ENCODE peak calls at places on chromosomes 12 and 14, in ten cellular contexts. C, V, L, R, Q, O, P, A, Y and H are unnamed samples.

GRCh38 chr12:53695148-53696138 is 19.6 kb upstream of the ATP5MC2 start:
- DNase-seq in C (peak), V (peak), L (peak), R (no peak), Q (peak), O (peak), P (peak), A (no peak), Y (peak), H (no peak)

GRCh38 chr12:67991158-67991557 is 1.9 kb downstream of the IFNG-AS1 start:
- DNase-seq in C (no peak), V (no peak), L (peak), R (no peak), Q (no peak), O (no peak), P (no peak), A (no peak), Y (no peak), H (no peak)

GRCh38 chr14:92783813-92784431 is 10.2 kb upstream of the GOLGA5 start:
- DNase-seq in C (peak), V (no peak), L (peak), R (no peak), Q (no peak), O (peak), P (no peak), A (no peak), Y (peak), H (no peak)

GRCh38 chr12:58668831-58669230 is 251.5 kb downstream of the LRIG3 start:
- DNase-seq in C (no peak), V (no peak), L (no peak), R (no peak), Q (no peak), O (no peak), P (no peak), A (no peak), Y (no peak), H (no peak)

GRCh38 chr14:93720076-93720815 is 68.0 kb downstream of the PRIMA1 start:
- DNase-seq in C (no peak), V (peak), L (no peak), R (no peak), Q (no peak), O (no peak), P (no peak), A (no peak), Y (no peak), H (no peak)

GRCh38 chr14:25833341-25834121 is 764.3 kb downstream of the NOVA1 start:
- DNase-seq in C (peak), V (peak), L (no peak), R (no peak), Q (peak), O (peak), P (peak), A (no peak), Y (no peak), H (no peak)

GRCh38 chr12:41573445-41573844 is 385.3 kb downstream of the PDZRN4 start:
- DNase-seq in C (no peak), V (no peak), L (no peak), R (no peak), Q (no peak), O (no peak), P (no peak), A (no peak), Y (no peak), H (no peak)

GRCh38 chr14:100610511-100611217 is 23.4 kb upstream of the BEGAIN start:
- DNase-seq in C (no peak), V (peak), L (no peak), R (no peak), Q (no peak), O (no peak), P (no peak), A (no peak), Y (no peak), H (no peak)

GRCh38 chr14:64698899-64699298 is 5.3 kb upstream of the PLEKHG3 start:
- DNase-seq in C (no peak), V (no peak), L (peak), R (no peak), Q (peak), O (peak), P (no peak), A (no peak), Y (peak), H (no peak)

GRCh38 chr14:69274321-69274720 is 14.4 kb downstream of the GALNT16 start:
- DNase-seq in C (no peak), V (no peak), L (no peak), R (no peak), Q (no peak), O (no peak), P (no peak), A (no peak), Y (no peak), H (no peak)

GRCh38 chr14:72480465-72481243 is 413.2 kb downstream of the DPF3 start:
- DNase-seq in C (peak), V (no peak), L (peak), R (no peak), Q (no peak), O (no peak), P (no peak), A (no peak), Y (no peak), H (no peak)

GRCh38 chr12:80858356-80858755 is 79.4 kb downstream of the LIN7A start:
- DNase-seq in C (peak), V (no peak), L (no peak), R (no peak), Q (no peak), O (no peak), P (no peak), A (no peak), Y (no peak), H (no peak)

GRCh38 chr14:20400965-20401593 is 12.2 kb downstream of the TEP1 start:
- DNase-seq in C (no peak), V (no peak), L (no peak), R (no peak), Q (no peak), O (no peak), P (no peak), A (no peak), Y (peak), H (no peak)

GRCh38 chr14:35534130-35534883 is at the start of gene INSM2:
- DNase-seq in C (peak), V (no peak), L (peak), R (no peak), Q (no peak), O (no peak), P (no peak), A (no peak), Y (peak), H (no peak)

GRCh38 chr12:47165934-47166333 is 86.2 kb upstream of the AMIGO2 start:
- DNase-seq in C (peak), V (no peak), L (no peak), R (no peak), Q (no peak), O (no peak), P (no peak), A (peak), Y (no peak), H (no peak)

GRCh38 chr14:105039458-105040205 is 18.7 kb upstream of the CDCA4 start:
- DNase-seq in C (no peak), V (no peak), L (no peak), R (no peak), Q (no peak), O (no peak), P (no peak), A (no peak), Y (no peak), H (no peak)

GRCh38 chr14:81286574-81287370 is 66.0 kb upstream of the GTF2A1 start:
- DNase-seq in C (no peak), V (no peak), L (no peak), R (no peak), Q (no peak), O (no peak), P (no peak), A (no peak), Y (no peak), H (no peak)

GRCh38 chr12:56541610-56542009 is 20.0 kb downstream of the RBMS2 start:
- DNase-seq in C (peak), V (no peak), L (no peak), R (no peak), Q (no peak), O (no peak), P (no peak), A (no peak), Y (no peak), H (no peak)

GRCh38 chr14:90757452-90757851 is 58.8 kb downstream of the TTC7B start:
- DNase-seq in C (no peak), V (no peak), L (peak), R (peak), Q (peak), O (no peak), P (no peak), A (no peak), Y (no peak), H (no peak)

GRCh38 chr14:100155049-100155621 is 4.3 kb downstream of the DEGS2 start:
- DNase-seq in C (no peak), V (peak), L (no peak), R (no peak), Q (no peak), O (peak), P (peak), A (peak), Y (peak), H (no peak)

GRCh38 chr12:14450479-14450878 is 85.0 kb downstream of the ATF7IP start:
- DNase-seq in C (no peak), V (no peak), L (no peak), R (no peak), Q (no peak), O (no peak), P (no peak), A (no peak), Y (no peak), H (no peak)

GRCh38 chr12:40099423-40099853 is 6.4 kb downstream of the SLC2A13 start:
- DNase-seq in C (peak), V (no peak), L (no peak), R (no peak), Q (no peak), O (peak), P (no peak), A (no peak), Y (peak), H (no peak)

GRCh38 chr12:133130808-133131128 is 341 bp downstream of the ZNF10 start:
- DNase-seq in C (no peak), V (no peak), L (peak), R (peak), Q (peak), O (no peak), P (peak), A (peak), Y (no peak), H (no peak)

GRCh38 chr12:1505151-1505450 is 89.3 kb downstream of the FBXL14 start:
- DNase-seq in C (no peak), V (no peak), L (no peak), R (no peak), Q (no peak), O (no peak), P (no peak), A (no peak), Y (no peak), H (no peak)

GRCh38 chr14:71242237-71242748 is 335.0 kb downstream of the PCNX1 start:
- DNase-seq in C (peak), V (no peak), L (no peak), R (no peak), Q (no peak), O (no peak), P (no peak), A (no peak), Y (no peak), H (no peak)

GRCh38 chr12:53803194-53803593 is 51.4 kb upstream of the CISTR start:
- DNase-seq in C (no peak), V (no peak), L (no peak), R (no peak), Q (no peak), O (no peak), P (no peak), A (no peak), Y (no peak), H (no peak)

GRCh38 chr12:126747530-126748149 is 1519.3 kb upstream of the TMEM132C start:
- DNase-seq in C (peak), V (peak), L (peak), R (no peak), Q (peak), O (peak), P (peak), A (no peak), Y (peak), H (no peak)

GRCh38 chr14:95433094-95433478 is 83.4 kb downstream of the SYNE3 start:
- DNase-seq in C (no peak), V (no peak), L (no peak), R (no peak), Q (no peak), O (no peak), P (no peak), A (no peak), Y (no peak), H (no peak)

GRCh38 chr14:64289571-64289970 is 4.6 kb downstream of the ESR2 start:
- DNase-seq in C (peak), V (no peak), L (no peak), R (no peak), Q (no peak), O (no peak), P (no peak), A (no peak), Y (no peak), H (no peak)

GRCh38 chr14:32826404-32827082 is 112.1 kb upstream of the NPAS3 start:
- DNase-seq in C (peak), V (peak), L (no peak), R (no peak), Q (no peak), O (no peak), P (peak), A (no peak), Y (no peak), H (no peak)
- TF ChIP-seq CTCF in C (peak), V (peak), L (no peak), R (no peak), Q (no peak), O (no peak), P (no peak), A (no peak), Y (no peak), H (peak)

GRCh38 chr12:23025372-23026021 is 400.5 kb downstream of the ETNK1 start:
- DNase-seq in C (no peak), V (no peak), L (no peak), R (no peak), Q (no peak), O (no peak), P (no peak), A (no peak), Y (no peak), H (no peak)

GRCh38 chr12:23029185-23029584 is 404.2 kb downstream of the ETNK1 start:
- DNase-seq in C (no peak), V (no peak), L (no peak), R (no peak), Q (no peak), O (no peak), P (no peak), A (no peak), Y (no peak), H (no peak)

GRCh38 chr12:23028158-23028802 is 403.3 kb downstream of the ETNK1 start:
- DNase-seq in C (no peak), V (no peak), L (no peak), R (no peak), Q (no peak), O (no peak), P (no peak), A (no peak), Y (no peak), H (no peak)
- TF ChIP-seq CTCF in C (no peak), V (no peak), L (no peak), R (no peak), Q (no peak), O (no peak), P (no peak), A (no peak), Y (no peak), H (no peak)

GRCh38 chr12:131724534-131724933 is 13.6 kb downstream of the SFSWAP start:
- DNase-seq in C (no peak), V (no peak), L (no peak), R (no peak), Q (no peak), O (no peak), P (no peak), A (no peak), Y (no peak), H (no peak)

GRCh38 chr12:131723532-131723931 is 12.6 kb downstream of the SFSWAP start:
- DNase-seq in C (no peak), V (peak), L (no peak), R (no peak), Q (no peak), O (no peak), P (peak), A (no peak), Y (no peak), H (no peak)

GRCh38 chr12:131720241-131720640 is 9.4 kb downstream of the SFSWAP start:
- DNase-seq in C (no peak), V (no peak), L (no peak), R (no peak), Q (no peak), O (no peak), P (no peak), A (no peak), Y (no peak), H (no peak)

GRCh38 chr12:131720921-131721320 is 10.0 kb downstream of the SFSWAP start:
- DNase-seq in C (no peak), V (no peak), L (no peak), R (no peak), Q (no peak), O (no peak), P (no peak), A (no peak), Y (no peak), H (no peak)

GRCh38 chr12:131721548-131721947 is 10.7 kb downstream of the SFSWAP start:
- DNase-seq in C (no peak), V (no peak), L (no peak), R (no peak), Q (no peak), O (no peak), P (no peak), A (no peak), Y (no peak), H (no peak)
- TF ChIP-seq CTCF in C (no peak), V (no peak), L (no peak), R (no peak), Q (no peak), O (no peak), P (no peak), A (no peak), Y (no peak), H (no peak)

GRCh38 chr12:109764123-109764522 is 50.5 kb downstream of the FAM222A start:
- DNase-seq in C (no peak), V (peak), L (no peak), R (no peak), Q (peak), O (peak), P (no peak), A (no peak), Y (no peak), H (no peak)
- TF ChIP-seq CTCF in C (no peak), V (peak), L (no peak), R (no peak), Q (no peak), O (peak), P (peak), A (no peak), Y (no peak), H (no peak)

GRCh38 chr12:2834581-2835491 is at the start of gene NRIP2:
- DNase-seq in C (peak), V (no peak), L (no peak), R (no peak), Q (no peak), O (no peak), P (peak), A (peak), Y (no peak), H (no peak)
- TF ChIP-seq CTCF in C (peak), V (no peak), L (no peak), R (no peak), Q (no peak), O (no peak), P (no peak), A (no peak), Y (no peak), H (no peak)

DNA sequence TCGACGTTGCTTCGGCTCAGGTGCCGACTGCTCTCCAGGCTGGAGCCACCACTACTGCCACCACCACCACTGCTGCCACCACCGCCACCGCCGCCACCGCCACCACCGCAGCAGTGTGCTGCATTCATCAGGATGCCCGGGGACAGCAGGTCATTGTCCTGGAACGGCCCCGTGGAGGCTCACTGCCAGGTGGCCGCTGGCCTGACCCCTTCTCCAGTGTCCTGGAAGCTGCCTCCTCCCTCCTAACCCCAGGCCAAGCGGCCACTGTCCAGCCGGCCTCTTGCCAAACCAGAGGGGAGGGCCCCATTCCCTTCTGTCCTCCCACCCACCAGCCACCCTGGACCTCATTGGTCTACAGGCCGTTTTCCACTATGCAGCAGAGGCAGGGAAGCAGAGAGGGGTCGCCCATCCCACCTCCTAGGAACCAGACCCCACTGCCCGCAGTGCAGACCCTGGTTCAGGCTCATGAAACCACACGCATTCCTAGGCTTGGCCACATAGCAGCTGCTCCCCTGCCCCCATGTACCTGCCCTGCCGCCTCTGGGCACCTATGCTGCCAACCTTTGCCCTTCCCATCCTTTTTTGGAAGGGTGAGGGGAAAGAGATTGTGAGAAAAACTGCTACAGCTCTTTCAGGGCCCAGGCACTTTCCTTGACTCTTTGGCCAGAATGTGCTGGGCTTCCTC is 15.2 kb downstream of the ARL6IP4 start:
- DNase-seq in C (peak), V (no peak), L (no peak), R (peak), Q (no peak), O (no peak), P (no peak), A (no peak), Y (no peak), H (no peak)
- TF ChIP-seq CTCF in C (no peak), V (no peak), L (no peak), R (no peak), Q (no peak), O (no peak), P (no peak), A (no peak), Y (no peak), H (no peak)

GRCh38 chr14:58130121-58130782 is 21.8 kb downstream of the ARMH4 start:
- DNase-seq in C (no peak), V (no peak), L (no peak), R (no peak), Q (no peak), O (no peak), P (no peak), A (no peak), Y (no peak), H (no peak)

GRCh38 chr14:58131386-58131785 is 20.6 kb downstream of the ARMH4 start:
- DNase-seq in C (peak), V (no peak), L (no peak), R (no peak), Q (no peak), O (no peak), P (no peak), A (no peak), Y (no peak), H (no peak)

GRCh38 chr14:58128416-58128815 is 23.6 kb downstream of the ARMH4 start:
- DNase-seq in C (no peak), V (no peak), L (no peak), R (no peak), Q (no peak), O (no peak), P (no peak), A (no peak), Y (no peak), H (no peak)

GRCh38 chr14:58133739-58134138 is 18.3 kb downstream of the ARMH4 start:
- DNase-seq in C (peak), V (no peak), L (no peak), R (no peak), Q (no peak), O (no peak), P (no peak), A (no peak), Y (no peak), H (no peak)

DNA sequence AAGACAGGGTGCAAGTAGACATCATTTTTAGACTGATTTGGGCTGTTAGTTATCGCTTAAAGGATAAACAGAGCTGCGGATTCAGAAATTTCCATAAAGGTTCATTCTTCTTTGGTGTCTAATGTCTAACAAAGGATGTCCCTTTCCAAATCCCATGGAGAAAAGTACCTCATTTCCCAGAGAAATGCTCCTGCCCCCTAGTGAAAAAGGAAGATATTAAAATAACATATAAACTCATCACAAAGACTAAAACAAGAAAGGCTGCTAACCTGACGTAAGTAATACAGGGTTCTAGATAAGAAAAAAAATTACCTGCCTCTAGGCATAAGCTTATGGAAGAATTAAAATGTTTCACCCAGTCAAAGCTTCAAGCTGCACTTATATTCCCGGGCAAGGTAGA is 22.8 kb downstream of the ARMH4 start:
- DNase-seq in C (no peak), V (no peak), L (no peak), R (no peak), Q (no peak), O (no peak), P (no peak), A (no peak), Y (no peak), H (no peak)
- TF ChIP-seq CTCF in C (peak), V (peak), L (no peak), R (no peak), Q (no peak), O (no peak), P (no peak), A (no peak), Y (no peak), H (no peak)

GRCh38 chr12:96206957-96207356 is 12.8 kb downstream of the ELK3 start:
- DNase-seq in C (no peak), V (no peak), L (peak), R (no peak), Q (no peak), O (no peak), P (no peak), A (no peak), Y (no peak), H (no peak)

GRCh38 chr12:96208346-96208745 is 14.2 kb downstream of the ELK3 start:
- DNase-seq in C (peak), V (no peak), L (no peak), R (no peak), Q (no peak), O (no peak), P (no peak), A (no peak), Y (no peak), H (no peak)

GRCh38 chr12:96210376-96211055 is 16.3 kb downstream of the ELK3 start:
- DNase-seq in C (no peak), V (no peak), L (peak), R (no peak), Q (no peak), O (no peak), P (no peak), A (no peak), Y (no peak), H (no peak)

GRCh38 chr12:96211989-96212388 is 17.8 kb downstream of the ELK3 start:
- DNase-seq in C (no peak), V (no peak), L (peak), R (no peak), Q (no peak), O (no peak), P (no peak), A (no peak), Y (no peak), H (no peak)

GRCh38 chr12:96208801-96209534 is 14.8 kb downstream of the ELK3 start:
- DNase-seq in C (peak), V (no peak), L (peak), R (no peak), Q (no peak), O (no peak), P (no peak), A (no peak), Y (no peak), H (no peak)
- TF ChIP-seq CTCF in C (no peak), V (no peak), L (no peak), R (no peak), Q (no peak), O (no peak), P (no peak), A (no peak), Y (no peak), H (no peak)

GRCh38 chr14:58641509-58641908 is 3.7 kb downstream of the DACT1 start:
- DNase-seq in C (no peak), V (no peak), L (no peak), R (no peak), Q (no peak), O (no peak), P (peak), A (no peak), Y (no peak), H (no peak)
- TF ChIP-seq CTCF in C (peak), V (peak), L (no peak), R (no peak), Q (no peak), O (no peak), P (peak), A (no peak), Y (no peak), H (no peak)